ENCODE peak calls at places on chromosomes 5 and 9, in five cellular contexts. W is choroid plexus epithelial cell, B is IMR-90, S is mammary epithelial cell, F is cardiac muscle cell. R is an unnamed sample.

GRCh38 chr5:15026944-15027343 is 155.4 kb upstream of the ANKH start:
- DNase-seq in B (no peak), W (no peak), S (no peak), F (no peak), R (no peak)

GRCh38 chr9:123418506-123418905 is 62.5 kb downstream of the CRB2 start:
- DNase-seq in S (no peak), B (no peak), F (no peak), W (no peak), R (no peak)

GRCh38 chr5:1840071-1840547 is 38.9 kb downstream of the NDUFS6 start:
- DNase-seq in W (no peak), B (no peak), F (no peak), S (no peak), R (no peak)

GRCh38 chr5:113162770-113163169 is 186.2 kb downstream of the DCP2 start:
- DNase-seq in F (no peak), S (peak), B (peak), W (peak), R (peak)

GRCh38 chr9:113573959-113574352 is 110.4 kb downstream of the RGS3 start:
- DNase-seq in B (no peak), S (no peak), W (no peak), F (no peak), R (no peak)

GRCh38 chr9:128728298-128728697 is 4.4 kb upstream of the ZDHHC12 start:
- DNase-seq in B (no peak), W (no peak), F (no peak), S (no peak), R (no peak)

GRCh38 chr5:40680741-40681350 is 1.1 kb downstream of the PTGER4 start:
- DNase-seq in F (no peak), W (peak), S (peak), B (no peak), R (no peak)

GRCh38 chr9:128862401-128862851 is 19.3 kb downstream of the KYAT1 start:
- DNase-seq in W (no peak), F (no peak), S (no peak), B (no peak), R (no peak)

GRCh38 chr9:79662553-79662956 is 90.8 kb downstream of the TLE4 start:
- DNase-seq in S (no peak), B (no peak), W (peak), F (no peak), R (no peak)

GRCh38 chr9:94829380-94830070 is 103.0 kb downstream of the AOPEP start:
- DNase-seq in B (no peak), S (no peak), F (no peak), W (no peak), R (no peak)

GRCh38 chr5:145668714-145669113 is 166.4 kb downstream of the PRELID2 start:
- DNase-seq in B (no peak), W (no peak), S (no peak), F (no peak), R (no peak)

GRCh38 chr5:168727547-168728120 is 148.5 kb upstream of the PANK3 start:
- DNase-seq in W (no peak), S (no peak), F (no peak), B (no peak), R (no peak)

GRCh38 chr5:92283521-92283920 is 900.4 kb upstream of the ARRDC3 start:
- DNase-seq in S (no peak), B (no peak), W (no peak), F (no peak), R (peak)

GRCh38 chr5:6340100-6340499 is 38.2 kb downstream of the MED10 start:
- DNase-seq in S (no peak), B (no peak), F (no peak), W (no peak), R (peak)

GRCh38 chr9:18855636-18856035 is 177.4 kb downstream of the SAXO1 start:
- DNase-seq in S (no peak), W (no peak), B (no peak), F (peak), R (peak)

GRCh38 chr9:129964901-129965734 is 77.9 kb downstream of the FNBP1 start:
- DNase-seq in B (peak), W (peak), S (no peak), F (no peak), R (peak)

GRCh38 chr5:41794478-41794877 is 75.7 kb downstream of the OXCT1 start:
- DNase-seq in B (peak), S (peak), F (peak), W (peak), R (peak)

GRCh38 chr5:99019812-99020697 is 91.2 kb upstream of the CHD1 start:
- DNase-seq in S (peak), F (no peak), W (peak), B (peak), R (peak)

GRCh38 chr5:10352404-10353240 is 873 bp upstream of the MARCHF6 start:
- DNase-seq in S (peak), W (peak), B (peak), F (peak), R (peak)

GRCh38 chr9:134957945-134958227 is 40.2 kb upstream of the FCN1 start:
- DNase-seq in B (no peak), W (no peak), S (no peak), F (no peak), R (no peak)

GRCh38 chr5:97544279-97545077 is 361.4 kb upstream of the RIOK2 start:
- DNase-seq in S (peak), W (peak), F (no peak), B (peak), R (no peak)

GRCh38 chr5:150757087-150757649 is 1.6 kb downstream of the DCTN4 start:
- DNase-seq in S (peak), W (no peak), F (no peak), B (no peak), R (no peak)

GRCh38 chr9:70506159-70506558 is 91.7 kb upstream of the KLF9 start:
- DNase-seq in B (no peak), S (peak), F (no peak), W (no peak), R (no peak)

GRCh38 chr5:5800801-5801761 is 378.6 kb downstream of the ICE1 start:
- DNase-seq in F (no peak), S (no peak), W (no peak), B (no peak), R (no peak)

GRCh38 chr9:112162644-112163413 is 12.3 kb downstream of the SUSD1 start:
- DNase-seq in W (no peak), F (no peak), B (no peak), S (no peak), R (no peak)

GRCh38 chr9:22041792-22042191 is 32.7 kb upstream of the CDKN2B start:
- DNase-seq in W (peak), F (no peak), S (peak), B (no peak), R (peak)

GRCh38 chr5:172567294-172567693 is 73.8 kb upstream of the NEURL1B start:
- DNase-seq in F (no peak), B (no peak), S (no peak), W (no peak), R (no peak)

GRCh38 chr9:87642330-87643110 is 83.4 kb upstream of the CTSL start:
- DNase-seq in S (no peak), B (no peak), F (peak), W (peak), R (no peak)

GRCh38 chr9:4086119-4087088 is 213.5 kb downstream of the GLIS3 start:
- DNase-seq in F (no peak), S (peak), B (peak), W (peak), R (peak)

GRCh38 chr9:113528088-113528487 is 64.6 kb downstream of the RGS3 start:
- DNase-seq in W (no peak), F (no peak), S (peak), B (no peak), R (no peak)

DNA sequence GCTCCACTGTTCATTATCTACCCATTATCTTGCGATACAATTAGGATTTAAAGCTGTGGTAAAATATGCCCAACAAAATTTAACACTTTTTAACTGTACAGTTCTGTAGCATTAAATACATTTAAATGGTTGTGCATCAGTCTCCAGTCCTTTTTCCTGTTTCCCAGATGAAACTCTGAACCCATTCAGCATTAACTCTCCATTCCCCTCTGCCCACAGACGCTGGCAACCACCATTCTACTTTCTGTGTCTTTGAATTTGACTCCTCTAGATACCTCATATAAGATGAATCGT is 2.9 kb upstream of the TRIM7 start:
- DNase-seq in F (no peak), S (no peak), W (no peak), B (no peak), R (no peak)
- H3K4me3 ChIP-seq in F (no peak), S (no peak), W (no peak), B (no peak), R (no peak)

GRCh38 chr5:78641060-78641474 is 7.5 kb downstream of the LHFPL2 start:
- DNase-seq in B (no peak), S (no peak), F (no peak), W (no peak), R (no peak)

GRCh38 chr5:78639811-78640210 is 8.8 kb downstream of the LHFPL2 start:
- DNase-seq in F (no peak), W (no peak), S (no peak), B (no peak), R (peak)

GRCh38 chr5:78638973-78639669 is 9.5 kb downstream of the LHFPL2 start:
- DNase-seq in B (no peak), F (no peak), W (no peak), S (no peak), R (no peak)

GRCh38 chr5:78642701-78643100 is 5.9 kb downstream of the LHFPL2 start:
- DNase-seq in F (no peak), B (no peak), W (no peak), S (no peak), R (no peak)

DNA sequence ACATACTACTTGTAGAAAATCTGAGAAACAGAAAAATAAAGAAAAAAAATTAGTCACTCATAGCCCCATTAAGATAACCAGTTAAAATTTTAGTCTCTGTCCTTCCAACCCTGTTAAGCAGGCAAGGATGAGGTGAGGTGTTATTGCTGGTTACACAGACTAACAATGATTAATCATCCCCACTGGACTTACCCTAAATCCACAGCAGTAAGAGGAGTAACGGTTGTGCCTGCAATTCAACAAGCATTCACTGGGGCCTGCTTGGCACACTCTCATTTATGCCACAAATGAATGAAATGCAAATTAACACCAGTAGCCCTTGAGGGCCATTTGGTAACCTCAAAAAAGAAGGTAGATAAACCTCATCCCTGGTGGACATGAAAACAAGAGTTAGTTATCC is 8.0 kb downstream of the LHFPL2 start:
- DNase-seq in B (peak), F (no peak), W (no peak), S (peak), R (peak)
- TF ChIP-seq CTCF in B (peak), F (no peak), W (no peak), S (no peak), R (no peak)

GRCh38 chr5:180209137-180209581 is at the start of gene RASGEF1C:
- DNase-seq in S (peak), B (peak), F (peak), W (peak), R (peak)
- H3K4me3 ChIP-seq in S (peak), B (peak), F (peak), W (peak), R (peak)

DNA sequence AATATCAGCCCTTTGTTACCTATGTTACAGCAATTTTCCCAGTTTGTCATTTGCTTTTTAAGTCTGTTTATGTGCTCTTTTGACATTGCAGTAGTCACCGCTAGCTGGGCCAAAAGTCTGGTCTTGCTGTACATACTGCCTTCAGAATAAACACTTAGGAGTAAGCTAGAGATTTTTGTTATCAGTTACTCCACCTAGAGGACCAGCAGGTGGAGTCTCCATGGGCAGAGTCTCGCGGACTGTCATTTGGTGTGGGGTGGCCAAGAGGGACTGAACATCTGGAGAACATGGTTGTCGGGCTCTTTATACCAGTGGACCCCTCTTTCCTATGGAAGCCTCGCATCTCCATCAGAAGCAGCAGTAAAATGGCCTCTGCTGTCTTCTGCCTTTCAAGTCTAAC is 10.8 kb upstream of the MGAT1 start:
- DNase-seq in F (no peak), W (no peak), S (no peak), B (no peak), R (no peak)
- TF ChIP-seq CTCF in F (no peak), W (no peak), S (peak), B (no peak), R (no peak)

GRCh38 chr9:83536332-83536731 is 1.9 kb downstream of the FRMD3 start:
- DNase-seq in S (no peak), B (no peak), W (peak), F (peak), R (no peak)
- H3K4me3 ChIP-seq in S (no peak), B (no peak), W (no peak), F (no peak), R (no peak)

GRCh38 chr9:98742325-98743280 is 33.9 kb upstream of the GABBR2 start:
- DNase-seq in F (no peak), B (peak), W (peak), S (peak), R (peak)

GRCh38 chr9:98743818-98744611 is 35.3 kb upstream of the GABBR2 start:
- DNase-seq in B (no peak), S (no peak), F (no peak), W (no peak), R (no peak)

GRCh38 chr9:98747476-98747875 is 38.7 kb upstream of the GABBR2 start:
- DNase-seq in F (no peak), W (no peak), S (no peak), B (no peak), R (no peak)

GRCh38 chr9:98743329-98743728 is 34.6 kb upstream of the GABBR2 start:
- DNase-seq in S (no peak), B (no peak), F (no peak), W (no peak), R (no peak)

GRCh38 chr9:98745470-98745869 is 36.7 kb upstream of the GABBR2 start:
- DNase-seq in S (no peak), B (no peak), W (no peak), F (no peak), R (no peak)
- TF ChIP-seq CTCF in S (no peak), B (no peak), W (no peak), F (no peak), R (no peak)